ENCODE peak calls at places on chromosome 1, in four cellular contexts. X, N, C and V are unnamed samples.

GRCh38 chr1:164659621-164660414 is 100.8 kb downstream of the PBX1 start:
- DNase-seq in N (peak), C (no peak), X (no peak), V (no peak)

GRCh38 chr1:2906105-2906504 is 104.6 kb upstream of the TTC34 start:
- DNase-seq in C (no peak), X (no peak), N (no peak), V (no peak)

GRCh38 chr1:3611170-3612019 is at the start of gene MEGF6:
- DNase-seq in C (no peak), X (peak), N (peak), V (no peak)

GRCh38 chr1:3079381-3080093 is 10.5 kb downstream of the PRDM16 start:
- DNase-seq in C (no peak), X (no peak), N (no peak), V (no peak)

GRCh38 chr1:110425611-110426152 is 18.2 kb upstream of the LAMTOR5 start:
- DNase-seq in X (no peak), C (no peak), N (no peak), V (no peak)

GRCh38 chr1:11157867-11158266 is 31.3 kb upstream of the ANGPTL7 start:
- DNase-seq in X (peak), N (no peak), C (no peak), V (no peak)

GRCh38 chr1:238537641-238538040 is 646.9 kb upstream of the ZP4 start:
- DNase-seq in C (no peak), N (no peak), X (no peak), V (no peak)

GRCh38 chr1:226626577-226626956 is 78.0 kb downstream of the STUM start:
- DNase-seq in C (peak), N (peak), X (peak), V (peak)

GRCh38 chr1:184633785-184634184 is 120.9 kb downstream of the EDEM3 start:
- DNase-seq in X (no peak), N (no peak), C (no peak), V (no peak)

GRCh38 chr1:240987928-240988327 is 369.1 kb downstream of the RGS7 start:
- DNase-seq in N (no peak), C (no peak), X (no peak), V (no peak)

GRCh38 chr1:28449904-28450303 is 55.9 kb upstream of the RCC1 start:
- DNase-seq in X (no peak), C (no peak), N (no peak), V (no peak)

GRCh38 chr1:110205156-110205555 is 5.0 kb upstream of the KCNC4 start:
- DNase-seq in C (no peak), X (no peak), N (no peak), V (no peak)

GRCh38 chr1:226072347-226072746 is 9.8 kb downstream of the H3-3A start:
- DNase-seq in N (no peak), X (no peak), C (no peak), V (no peak)

GRCh38 chr1:30523055-30524020 is 200.0 kb downstream of the MATN1 start:
- DNase-seq in N (no peak), X (no peak), C (no peak), V (no peak)

GRCh38 chr1:25190260-25190659 is 42.0 kb downstream of the SYF2 start:
- DNase-seq in X (no peak), N (no peak), C (no peak), V (no peak)

GRCh38 chr1:8712413-8713229 is 104.8 kb downstream of the RERE start:
- DNase-seq in N (no peak), C (no peak), X (no peak), V (no peak)

GRCh38 chr1:170032531-170033295 is 41.8 kb downstream of the KIFAP3 start:
- DNase-seq in X (no peak), C (no peak), N (no peak), V (no peak)

GRCh38 chr1:92487078-92487605 is 417 bp upstream of the GFI1 start:
- DNase-seq in C (no peak), X (no peak), N (no peak), V (no peak)

GRCh38 chr1:50852889-50853288 is 107.2 kb downstream of the FAF1 start:
- DNase-seq in X (no peak), N (no peak), C (no peak), V (no peak)

GRCh38 chr1:163737261-163737660 is 415.5 kb downstream of the NUF2 start:
- DNase-seq in C (no peak), X (no peak), N (no peak), V (no peak)

GRCh38 chr1:150981177-150981804 is 801 bp upstream of the ANXA9 start:
- DNase-seq in C (no peak), N (peak), X (no peak), V (no peak)

GRCh38 chr1:164613176-164613575 is 54.2 kb downstream of the PBX1 start:
- DNase-seq in X (no peak), N (no peak), C (no peak), V (no peak)

GRCh38 chr1:151619489-151620093 is 7.7 kb downstream of the SNX27 start:
- DNase-seq in X (no peak), C (no peak), N (no peak), V (no peak)

GRCh38 chr1:209756608-209757445 is 974 bp downstream of the TRAF3IP3 start:
- DNase-seq in C (no peak), X (no peak), N (no peak), V (no peak)

GRCh38 chr1:182054698-182055326 is 6.7 kb downstream of the ZNF648 start:
- DNase-seq in C (no peak), N (no peak), X (peak), V (no peak)

GRCh38 chr1:219189021-219189824 is 15.5 kb downstream of the LYPLAL1 start:
- DNase-seq in X (no peak), C (no peak), N (no peak), V (no peak)

GRCh38 chr1:39528082-39528481 is 36.6 kb downstream of the BMP8A start:
- DNase-seq in N (no peak), C (no peak), X (no peak), V (no peak)

GRCh38 chr1:150281758-150282557 is at the start of gene CIART:
- DNase-seq in C (peak), X (peak), N (peak), V (peak)

DNA sequence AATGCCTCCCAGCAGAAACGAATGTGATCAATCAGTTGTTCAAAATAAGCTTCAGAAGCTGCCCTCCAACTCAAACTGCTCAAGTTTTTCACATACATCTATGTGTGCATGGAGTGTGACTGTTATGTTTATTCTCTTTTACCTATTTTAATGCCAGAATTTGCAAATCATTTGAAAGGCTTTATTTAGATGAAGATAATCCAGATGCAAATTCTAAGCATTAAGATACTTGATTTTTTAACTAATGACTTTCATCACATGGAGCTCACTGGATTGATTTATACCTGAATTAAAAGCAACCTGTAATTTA is 69.5 kb downstream of the PLD5 start:
- DNase-seq in C (no peak), X (no peak), N (no peak), V (no peak)
- TF ChIP-seq CTCF in C (no peak), X (no peak), N (no peak), V (no peak)

DNA sequence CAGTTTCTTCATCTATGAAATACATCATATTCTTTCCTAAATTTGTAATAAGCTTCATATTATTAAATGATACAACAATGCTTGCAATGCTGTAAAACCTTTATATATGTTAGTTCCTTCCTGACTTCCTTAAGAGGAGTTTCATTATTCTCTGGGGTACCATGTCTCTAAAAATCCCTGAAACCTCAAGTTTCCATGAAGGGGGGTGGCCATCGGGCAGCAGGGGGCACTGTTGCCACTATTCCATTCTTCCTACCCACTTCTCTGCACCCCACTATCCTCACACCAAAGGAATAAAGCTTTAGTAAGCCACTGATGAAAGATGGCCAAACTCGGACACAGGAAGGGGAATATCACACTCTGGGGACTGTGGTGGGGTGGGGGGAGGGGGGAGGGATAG is 9.0 kb upstream of the DMRTB1 start:
- DNase-seq in N (no peak), X (no peak), C (no peak), V (no peak)
- TF ChIP-seq CTCF in N (peak), X (no peak), C (no peak), V (peak)

GRCh38 chr1:70866522-70867256 is 180.9 kb downstream of the PTGER3 start:
- DNase-seq in C (no peak), X (no peak), N (no peak), V (no peak)
- TF ChIP-seq CTCF in C (no peak), X (no peak), N (peak), V (no peak)

GRCh38 chr1:1599030-1599916 is 662 bp downstream of the FNDC10 start:
- DNase-seq in X (no peak), N (peak), C (no peak), V (no peak)
- TF ChIP-seq CTCF in X (no peak), N (peak), C (no peak), V (no peak)

DNA sequence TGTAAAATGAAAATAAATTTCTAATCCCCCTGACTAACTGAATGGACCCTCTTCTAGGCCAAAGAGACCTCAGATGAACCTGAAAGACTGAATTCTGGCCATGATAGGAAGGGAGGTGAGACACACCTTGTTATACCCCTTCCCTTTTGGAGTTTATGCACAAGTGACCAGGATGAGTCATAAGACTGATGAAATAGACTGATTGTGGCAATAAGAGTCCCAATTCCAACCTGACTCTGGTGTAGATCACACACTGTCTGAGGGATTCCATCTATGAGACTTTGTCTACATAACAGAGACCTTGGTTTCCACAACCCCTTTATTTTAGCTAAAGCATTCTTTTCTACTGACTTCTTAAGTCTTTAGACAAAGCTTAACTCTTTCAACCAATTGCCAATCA is 13.5 kb upstream of the OR2G2 start:
- DNase-seq in X (no peak), C (no peak), N (no peak), V (no peak)
- TF ChIP-seq CTCF in X (no peak), C (no peak), N (no peak), V (no peak)

GRCh38 chr1:37177230-37177864 is 143.0 kb upstream of the GRIK3 start:
- DNase-seq in X (no peak), N (peak), C (no peak), V (no peak)
- TF ChIP-seq CTCF in X (no peak), N (peak), C (no peak), V (no peak)

GRCh38 chr1:156490401-156491032 is 10.1 kb downstream of the MEF2D start:
- DNase-seq in C (no peak), N (peak), X (no peak), V (no peak)

GRCh38 chr1:156488566-156489165 is 11.9 kb downstream of the MEF2D start:
- DNase-seq in N (no peak), X (no peak), C (no peak), V (no peak)

GRCh38 chr1:156489935-156490293 is 10.7 kb downstream of the MEF2D start:
- DNase-seq in C (no peak), N (no peak), X (no peak), V (no peak)

GRCh38 chr1:156487862-156488261 is 12.7 kb downstream of the MEF2D start:
- DNase-seq in N (no peak), X (no peak), C (peak), V (no peak)

DNA sequence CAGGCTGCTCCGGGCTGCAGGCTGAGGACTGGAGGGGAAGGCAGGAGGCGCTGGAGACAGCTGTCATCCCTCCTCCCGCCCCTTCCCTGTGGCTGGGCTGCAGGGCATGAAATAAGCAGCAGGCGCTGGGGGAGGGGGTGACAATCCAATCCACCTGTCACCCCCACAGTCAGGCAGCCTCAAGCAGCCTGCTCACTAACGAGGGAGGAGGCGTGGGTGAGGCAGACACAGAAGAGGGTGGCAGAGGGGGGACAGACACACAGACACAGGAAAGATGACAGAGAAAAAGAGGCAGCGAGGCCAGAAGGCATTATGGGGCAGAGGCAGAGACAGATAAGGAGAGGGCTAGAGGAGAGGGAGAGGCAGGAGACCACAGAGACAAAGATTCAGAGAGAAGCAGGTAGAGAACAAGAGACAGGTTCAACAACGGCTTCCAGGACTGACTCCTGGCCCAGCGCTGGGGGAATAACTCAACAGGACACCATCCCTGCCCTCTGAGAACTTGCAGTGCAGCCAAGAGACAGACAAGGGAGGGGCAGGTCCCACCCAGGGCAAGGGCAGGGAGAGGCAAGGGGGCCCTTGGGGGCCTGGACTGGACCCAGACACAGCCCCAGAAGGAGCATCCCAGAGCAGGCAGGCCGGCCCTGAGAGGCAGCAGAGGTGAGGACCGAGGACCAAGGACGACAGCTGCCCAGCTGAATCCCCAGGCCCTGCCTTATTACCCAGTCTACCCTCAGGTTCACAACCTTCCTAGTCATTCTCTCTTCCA is 11.2 kb downstream of the MEF2D start:
- DNase-seq in X (no peak), N (peak), C (no peak), V (no peak)
- TF ChIP-seq CTCF in X (no peak), N (peak), C (no peak), V (no peak)

DNA sequence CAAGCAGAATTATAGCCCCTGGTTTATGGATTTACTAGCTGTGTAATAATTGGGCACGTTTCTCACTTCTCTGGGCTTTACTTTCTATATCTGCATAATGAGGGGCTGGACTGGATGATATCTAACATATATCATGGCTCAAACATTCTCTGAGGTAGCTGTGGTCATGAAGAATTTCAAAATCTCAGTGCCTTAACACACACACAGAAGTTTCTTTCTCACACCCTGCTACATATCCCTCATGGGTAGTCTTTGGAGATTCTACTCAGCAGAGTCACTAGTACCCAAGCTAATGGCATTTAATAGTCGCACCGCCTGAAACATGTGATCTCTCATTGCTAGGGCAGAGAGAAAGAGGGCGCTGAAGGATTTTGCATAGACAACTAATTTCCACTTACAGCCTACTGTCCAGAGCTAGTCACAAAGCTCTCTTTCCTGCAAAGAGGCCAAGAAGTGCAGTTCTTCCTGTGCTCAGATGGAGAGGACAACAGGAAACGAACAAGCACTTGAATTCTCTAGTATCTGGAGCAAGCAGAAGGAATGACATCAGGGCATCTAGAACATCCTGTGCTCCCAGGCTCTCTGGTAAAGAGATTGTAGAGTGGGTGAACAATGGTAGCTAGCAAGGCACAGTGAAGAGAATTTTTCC is 183.5 kb upstream of the PTBP2 start:
- DNase-seq in C (no peak), N (peak), X (no peak), V (no peak)
- TF ChIP-seq CTCF in C (no peak), N (peak), X (no peak), V (no peak)